ENCODE peak calls at places on chromosomes 13 and 19, in eight cellular contexts. F is GM12891, U is K562, D is spleen, H is transverse colon, Q is vagina, L is stomach, M is upper lobe of left lung. P is an unnamed sample.

GRCh38 chr19:46848389-46848788 is 2.3 kb downstream of the AP2S1 start:
- DNase-seq in F (no peak), U (no peak), D (no peak), H (no peak), Q (no peak), L (no peak), M (no peak), P (no peak)

GRCh38 chr19:15631817-15632216 is 8.9 kb upstream of the CYP4F3 start:
- DNase-seq in F (peak; percentile 24), U (peak; percentile 62), D (no peak), H (peak; percentile 26), Q (no peak), L (no peak), M (no peak), P (no peak)

GRCh38 chr13:112638157-112638750 is 50.3 kb upstream of the TUBGCP3 start:
- DNase-seq in F (no peak), U (no peak), D (peak; percentile 54), H (no peak), Q (no peak), L (no peak), M (no peak), P (no peak)

GRCh38 chr19:48510421-48511268 is 990 bp downstream of the LMTK3 start:
- DNase-seq in F (no peak), U (peak; percentile 77), D (peak; percentile 88), H (peak; percentile 71), Q (no peak), L (peak; percentile 67), M (peak; percentile 56), P (peak; percentile 61)

GRCh38 chr19:42129399-42130253 is 2.6 kb downstream of the POU2F2 start:
- DNase-seq in F (no peak), U (no peak), D (peak; percentile 94), H (peak; percentile 75), Q (no peak), L (peak; percentile 29), M (peak; percentile 59), P (peak; percentile 69)

GRCh38 chr19:45477216-45477615 is 9.4 kb downstream of the FOSB start:
- DNase-seq in F (no peak), U (no peak), D (no peak), H (no peak), Q (no peak), L (no peak), M (no peak), P (no peak)

GRCh38 chr19:3080281-3080680 is 13.9 kb upstream of the GNA11 start:
- DNase-seq in F (no peak), U (peak; percentile 43), D (no peak), H (peak; percentile 79), Q (no peak), L (no peak), M (no peak), P (no peak)

GRCh38 chr13:110638814-110639806 is 23.8 kb downstream of the NAXD start:
- DNase-seq in F (no peak), U (no peak), D (peak; percentile 71), H (no peak), Q (no peak), L (peak; percentile 22), M (no peak), P (no peak)

GRCh38 chr19:49097453-49098288 is 12.4 kb downstream of the SNRNP70 start:
- DNase-seq in F (peak; percentile 72), U (peak; percentile 86), D (peak; percentile 90), H (peak; percentile 77), Q (no peak), L (peak; percentile 82), M (no peak), P (peak; percentile 70)

GRCh38 chr13:97976551-97977375 is 23.3 kb downstream of the IPO5 start:
- DNase-seq in F (peak; percentile 32), U (peak; percentile 18), D (peak; percentile 90), H (peak; percentile 16), Q (no peak), L (no peak), M (no peak), P (peak; percentile 36)

GRCh38 chr13:90455861-90456260 is 891.6 kb upstream of the MIR17HG start:
- DNase-seq in F (no peak), U (no peak), D (no peak), H (no peak), Q (no peak), L (no peak), M (no peak), P (no peak)

GRCh38 chr19:44552324-44552723 is 22.8 kb upstream of the CEACAM20 start:
- DNase-seq in F (peak; percentile 17), U (peak; percentile 78), D (no peak), H (peak; percentile 26), Q (no peak), L (no peak), M (no peak), P (no peak)

GRCh38 chr13:21218351-21219043 is 42.0 kb downstream of the MRPL57 start:
- DNase-seq in F (no peak), U (no peak), D (no peak), H (no peak), Q (no peak), L (no peak), M (no peak), P (no peak)

GRCh38 chr19:4911314-4911713 is 2.0 kb downstream of the UHRF1 start:
- DNase-seq in F (no peak), U (no peak), D (no peak), H (no peak), Q (no peak), L (no peak), M (no peak), P (no peak)

GRCh38 chr19:4913996-4914735 is 4.9 kb downstream of the UHRF1 start:
- DNase-seq in F (no peak), U (no peak), D (no peak), H (peak; percentile 17), Q (no peak), L (no peak), M (no peak), P (no peak)

GRCh38 chr19:4909897-4910593 is 744 bp downstream of the UHRF1 start:
- DNase-seq in F (peak; percentile 98), U (peak; percentile 97), D (peak; percentile 97), H (peak; percentile 92), Q (no peak), L (peak; percentile 93), M (peak; percentile 99), P (peak; percentile 97)

GRCh38 chr19:4910594-4911273 is 1.4 kb downstream of the UHRF1 start:
- DNase-seq in F (no peak), U (peak; percentile 73), D (no peak), H (peak; percentile 31), Q (no peak), L (no peak), M (no peak), P (no peak)

DNA sequence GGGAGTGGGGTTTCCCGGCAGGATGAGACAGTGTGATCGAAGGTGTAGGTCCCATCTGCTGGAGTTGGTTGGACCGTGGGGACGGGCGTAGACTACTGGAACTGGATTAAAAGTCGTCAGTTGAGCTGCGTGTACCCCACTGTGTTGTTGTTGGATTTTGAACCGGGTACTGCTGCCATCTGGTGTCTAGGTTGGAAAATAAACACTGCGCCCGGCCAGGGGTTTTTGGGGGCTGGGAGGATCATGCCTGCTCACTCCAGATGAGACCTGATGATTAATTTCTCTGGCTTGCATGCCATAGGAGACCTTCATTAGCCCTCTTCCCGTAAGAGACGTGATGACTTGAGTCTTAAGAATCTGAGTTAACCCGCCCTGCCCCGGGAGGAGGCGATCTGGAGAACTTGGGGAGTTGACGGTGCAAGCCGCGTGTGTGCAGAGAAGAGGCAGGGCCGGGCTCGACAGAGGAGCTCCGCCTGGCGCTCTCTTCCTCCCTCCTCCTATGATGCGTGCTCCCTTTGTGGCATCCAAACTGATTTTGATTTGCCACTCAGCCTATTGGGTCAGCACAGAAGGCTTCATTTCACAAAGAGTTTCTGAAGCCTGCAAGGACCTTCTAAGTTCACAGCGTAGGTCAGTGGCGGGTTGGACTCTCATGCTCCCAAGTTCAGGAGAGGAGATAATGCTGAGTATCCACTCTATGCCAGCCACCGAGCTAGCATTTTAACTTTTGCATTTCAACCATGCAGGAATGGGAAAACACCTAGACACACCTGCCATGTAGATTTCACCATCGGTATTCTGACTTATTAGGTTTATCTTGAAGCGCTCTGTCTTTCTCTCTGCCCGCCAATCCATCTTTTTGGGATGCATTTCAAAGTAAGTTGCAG is 2.7 kb downstream of the UHRF1 start:
- DNase-seq in F (no peak), U (peak; percentile 71), D (peak; percentile 83), H (peak; percentile 64), Q (no peak), L (peak; percentile 52), M (no peak), P (no peak)
- TF ChIP-seq POLR2A in F (no peak), U (no peak), D (no peak), H (no peak), Q (no peak), L (no peak), M (no peak), P (no peak)

GRCh38 chr19:55606817-55607216 is 1.4 kb downstream of the ZNF865 start:
- DNase-seq in F (no peak), U (no peak), D (no peak), H (no peak), Q (no peak), L (no peak), M (no peak), P (no peak)

GRCh38 chr19:55603581-55604292 is 1.7 kb upstream of the ZNF865 start:
- DNase-seq in F (no peak), U (peak; percentile 60), D (no peak), H (peak; percentile 32), Q (no peak), L (no peak), M (no peak), P (no peak)

GRCh38 chr19:55605637-55606470 is at the start of gene ZNF865:
- DNase-seq in F (no peak), U (peak; percentile 92), D (peak; percentile 89), H (peak; percentile 86), Q (no peak), L (peak; percentile 77), M (no peak), P (no peak)

GRCh38 chr19:55605207-55605636 is 225 bp upstream of the ZNF865 start:
- DNase-seq in F (peak; percentile 90), U (peak; percentile 98), D (peak; percentile 99), H (peak; percentile 98), Q (peak; percentile 96), L (peak; percentile 99), M (peak; percentile 97), P (peak; percentile 92)

GRCh38 chr19:55606471-55606787 is 982 bp downstream of the ZNF865 start:
- DNase-seq in F (no peak), U (no peak), D (no peak), H (no peak), Q (no peak), L (no peak), M (no peak), P (no peak)
- TF ChIP-seq POLR2AphosphoS5 in F (no peak), U (no peak), D (no peak), H (no peak), Q (no peak), L (no peak), M (no peak), P (no peak)

GRCh38 chr19:1471514-1472107 is 7.4 kb downstream of the C19orf25 start:
- DNase-seq in F (no peak), U (no peak), D (no peak), H (no peak), Q (no peak), L (no peak), M (peak; percentile 29), P (no peak)
- TF ChIP-seq POLR2A in F (no peak), U (peak; percentile 15), D (no peak), H (no peak), Q (no peak), L (no peak), M (no peak), P (no peak)

DNA sequence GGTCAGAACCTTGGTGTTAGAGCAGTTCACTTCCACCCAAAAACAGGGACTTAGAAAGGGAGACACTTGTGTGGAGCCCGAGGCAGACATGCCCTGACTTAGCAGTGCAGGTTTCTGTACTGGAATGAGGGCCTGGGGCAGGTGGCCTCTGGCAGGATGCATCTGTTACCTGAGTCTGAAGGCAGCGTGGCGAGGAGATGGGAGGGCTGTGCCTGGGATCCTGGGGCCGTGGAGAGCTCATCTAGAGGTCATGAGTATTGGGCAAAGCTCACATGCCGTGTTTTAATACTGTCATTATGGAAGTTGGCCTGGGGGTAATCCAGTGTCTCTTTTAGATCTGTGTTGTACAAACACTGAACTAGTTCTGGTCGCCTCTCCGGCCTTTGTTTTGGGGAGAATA is 21.4 kb downstream of the KDM4B start:
- DNase-seq in F (no peak), U (no peak), D (no peak), H (no peak), Q (no peak), L (no peak), M (no peak), P (no peak)
- TF ChIP-seq POLR2AphosphoS5 in F (no peak), U (no peak), D (no peak), H (no peak), Q (no peak), L (no peak), M (no peak), P (no peak)

P was measured in GM12892.